ENCODE peak calls at places on chromosomes 5 and 9, in nine cellular contexts. One of them, this sample, is unnamed.

GRCh38 chr9:104988539-104988938 is 60.6 kb upstream of the ABCA1 start:
- DNase-seq in GM23248: no peak
- DNase-seq in SK-N-SH: no peak
- DNase-seq in HCT116: no peak
- DNase-seq in OCI-LY7: no peak
- DNase-seq in GM23338: no peak
- DNase-seq in neural progenitor cell: no peak
- DNase-seq in PC-3: no peak
- DNase-seq in MM.1S: no peak
- DNase-seq in this sample: no peak

GRCh38 chr9:124759327-124759726 is 11.8 kb downstream of the NR6A1 start:
- DNase-seq in GM23248: no peak
- DNase-seq in SK-N-SH: no peak
- DNase-seq in HCT116: no peak
- DNase-seq in OCI-LY7: no peak
- DNase-seq in GM23338: no peak
- DNase-seq in neural progenitor cell: no peak
- DNase-seq in PC-3: no peak
- DNase-seq in MM.1S: no peak
- DNase-seq in this sample: no peak

GRCh38 chr9:24657387-24657786 is 111.7 kb upstream of the IZUMO3 start:
- DNase-seq in GM23248: no peak
- DNase-seq in SK-N-SH: no peak
- DNase-seq in HCT116: no peak
- DNase-seq in OCI-LY7: no peak
- DNase-seq in GM23338: no peak
- DNase-seq in neural progenitor cell: no peak
- DNase-seq in PC-3: no peak
- DNase-seq in MM.1S: no peak
- DNase-seq in this sample: no peak

GRCh38 chr5:40221255-40221654 is 458.5 kb upstream of the PTGER4 start:
- DNase-seq in GM23248: no peak
- DNase-seq in SK-N-SH: no peak
- DNase-seq in HCT116: no peak
- DNase-seq in OCI-LY7: no peak
- DNase-seq in GM23338: no peak
- DNase-seq in neural progenitor cell: no peak
- DNase-seq in PC-3: no peak
- DNase-seq in MM.1S: peak; percentile 33
- DNase-seq in this sample: no peak

GRCh38 chr9:109158656-109159055 is 8.4 kb downstream of the FRRS1L start:
- DNase-seq in GM23248: peak; percentile 36
- DNase-seq in SK-N-SH: no peak
- DNase-seq in HCT116: no peak
- DNase-seq in OCI-LY7: no peak
- DNase-seq in GM23338: no peak
- DNase-seq in neural progenitor cell: no peak
- DNase-seq in PC-3: no peak
- DNase-seq in MM.1S: no peak
- DNase-seq in this sample: no peak

GRCh38 chr9:135251331-135251761 is 163.9 kb downstream of the OLFM1 start:
- DNase-seq in GM23248: no peak
- DNase-seq in SK-N-SH: no peak
- DNase-seq in HCT116: no peak
- DNase-seq in OCI-LY7: no peak
- DNase-seq in GM23338: no peak
- DNase-seq in neural progenitor cell: no peak
- DNase-seq in PC-3: no peak
- DNase-seq in MM.1S: no peak
- DNase-seq in this sample: no peak

GRCh38 chr5:179310439-179311090 is 34.7 kb downstream of the ADAMTS2 start:
- DNase-seq in GM23248: no peak
- DNase-seq in SK-N-SH: no peak
- DNase-seq in HCT116: no peak
- DNase-seq in OCI-LY7: no peak
- DNase-seq in GM23338: no peak
- DNase-seq in neural progenitor cell: no peak
- DNase-seq in PC-3: no peak
- DNase-seq in MM.1S: no peak
- DNase-seq in this sample: no peak

GRCh38 chr9:77472646-77473045 is 175.5 kb downstream of the GNA14 start:
- DNase-seq in GM23248: no peak
- DNase-seq in SK-N-SH: no peak
- DNase-seq in HCT116: no peak
- DNase-seq in OCI-LY7: no peak
- DNase-seq in GM23338: no peak
- DNase-seq in neural progenitor cell: no peak
- DNase-seq in PC-3: no peak
- DNase-seq in MM.1S: no peak
- DNase-seq in this sample: no peak

GRCh38 chr5:80140496-80140895 is 105.3 kb downstream of the THBS4 start:
- DNase-seq in GM23248: no peak
- DNase-seq in SK-N-SH: no peak
- DNase-seq in HCT116: no peak
- DNase-seq in OCI-LY7: no peak
- DNase-seq in GM23338: no peak
- DNase-seq in neural progenitor cell: no peak
- DNase-seq in PC-3: no peak
- DNase-seq in MM.1S: no peak
- DNase-seq in this sample: no peak

GRCh38 chr9:107431461-107431860 is 58.1 kb downstream of the KLF4 start:
- DNase-seq in GM23248: no peak
- DNase-seq in SK-N-SH: no peak
- DNase-seq in HCT116: no peak
- DNase-seq in OCI-LY7: no peak
- DNase-seq in GM23338: no peak
- DNase-seq in neural progenitor cell: no peak
- DNase-seq in PC-3: no peak
- DNase-seq in MM.1S: no peak
- DNase-seq in this sample: no peak

GRCh38 chr5:103744159-103744558 is 181.6 kb upstream of the NUDT12 start:
- DNase-seq in GM23248: peak; percentile 19
- DNase-seq in SK-N-SH: no peak
- DNase-seq in HCT116: no peak
- DNase-seq in OCI-LY7: no peak
- DNase-seq in GM23338: no peak
- DNase-seq in neural progenitor cell: no peak
- DNase-seq in PC-3: peak; percentile 96
- DNase-seq in MM.1S: no peak
- DNase-seq in this sample: no peak

GRCh38 chr9:137402752-137403151 is 20.2 kb downstream of the EXD3 start:
- DNase-seq in GM23248: no peak
- DNase-seq in SK-N-SH: no peak
- DNase-seq in HCT116: no peak
- DNase-seq in OCI-LY7: no peak
- DNase-seq in GM23338: no peak
- DNase-seq in neural progenitor cell: no peak
- DNase-seq in PC-3: no peak
- DNase-seq in MM.1S: no peak
- DNase-seq in this sample: no peak

GRCh38 chr5:32332361-32332760 is 19.6 kb upstream of the MTMR12 start:
- DNase-seq in GM23248: no peak
- DNase-seq in SK-N-SH: no peak
- DNase-seq in HCT116: no peak
- DNase-seq in OCI-LY7: no peak
- DNase-seq in GM23338: no peak
- DNase-seq in neural progenitor cell: no peak
- DNase-seq in PC-3: no peak
- DNase-seq in MM.1S: no peak
- DNase-seq in this sample: no peak

GRCh38 chr9:77020438-77021264 is 1.2 kb downstream of the FOXB2 start:
- DNase-seq in GM23248: peak; percentile 18
- DNase-seq in SK-N-SH: peak; percentile 57
- DNase-seq in HCT116: no peak
- DNase-seq in OCI-LY7: no peak
- DNase-seq in GM23338: peak; percentile 50
- DNase-seq in neural progenitor cell: peak; percentile 51
- DNase-seq in PC-3: no peak
- DNase-seq in MM.1S: no peak
- DNase-seq in this sample: no peak

GRCh38 chr9:123749580-123750202 is 180.2 kb downstream of the DENND1A start:
- DNase-seq in GM23248: no peak
- DNase-seq in SK-N-SH: no peak
- DNase-seq in HCT116: no peak
- DNase-seq in OCI-LY7: peak; percentile 57
- DNase-seq in GM23338: peak; percentile 42
- DNase-seq in neural progenitor cell: no peak
- DNase-seq in PC-3: no peak
- DNase-seq in MM.1S: peak; percentile 44
- DNase-seq in this sample: no peak

GRCh38 chr5:1116977-1117376 is 5.1 kb upstream of the SLC12A7 start:
- DNase-seq in GM23248: no peak
- DNase-seq in SK-N-SH: no peak
- DNase-seq in HCT116: no peak
- DNase-seq in OCI-LY7: no peak
- DNase-seq in GM23338: no peak
- DNase-seq in neural progenitor cell: no peak
- DNase-seq in PC-3: no peak
- DNase-seq in MM.1S: no peak
- DNase-seq in this sample: no peak

GRCh38 chr5:135308752-135309151 is 90.3 kb downstream of the MACROH2A1 start:
- DNase-seq in GM23248: peak; percentile 61
- DNase-seq in SK-N-SH: no peak
- DNase-seq in HCT116: no peak
- DNase-seq in OCI-LY7: no peak
- DNase-seq in GM23338: no peak
- DNase-seq in neural progenitor cell: no peak
- DNase-seq in PC-3: peak; percentile 73
- DNase-seq in MM.1S: no peak
- DNase-seq in this sample: peak; percentile 63

DNA sequence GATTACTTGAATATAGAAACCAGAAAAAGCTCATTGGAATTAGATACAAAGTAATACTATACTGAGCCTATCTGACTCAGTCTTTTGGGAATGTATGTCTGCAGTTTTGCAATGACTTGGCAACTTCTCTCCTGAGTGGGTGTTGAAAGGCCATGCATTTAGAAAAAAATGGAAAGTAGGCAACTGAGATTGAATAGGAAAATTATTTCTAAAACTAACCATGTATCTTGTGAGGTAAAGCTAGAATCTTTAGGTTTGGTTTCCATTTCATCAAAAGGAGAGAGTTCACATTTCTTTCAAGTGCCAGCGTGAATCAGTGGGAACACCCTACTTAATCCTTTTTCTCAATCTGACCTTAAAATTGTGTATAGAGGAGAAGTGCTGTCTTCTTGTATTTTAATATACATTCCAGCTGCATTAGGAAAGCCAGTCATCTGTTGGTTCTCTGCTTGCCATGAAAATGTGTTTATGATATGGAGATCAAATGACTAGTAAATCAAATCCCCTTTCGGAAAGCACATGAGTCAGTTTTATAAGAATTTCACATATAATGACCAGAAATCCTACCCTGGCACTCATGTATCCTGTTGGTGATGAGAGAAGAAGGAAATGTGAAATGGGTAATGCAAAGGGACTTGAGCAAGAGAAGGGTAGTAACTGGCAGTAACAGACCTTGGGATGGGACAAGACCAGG is 30.4 kb downstream of the NFX1 start:
- DNase-seq in GM23248: peak; percentile 94
- DNase-seq in SK-N-SH: no peak
- DNase-seq in HCT116: no peak
- DNase-seq in OCI-LY7: no peak
- DNase-seq in GM23338: no peak
- DNase-seq in neural progenitor cell: no peak
- DNase-seq in PC-3: peak; percentile 87
- DNase-seq in MM.1S: no peak
- DNase-seq in this sample: peak; percentile 48
- H2AFZ ChIP-seq in GM23248: no peak overlapping the region
- H2AFZ ChIP-seq in SK-N-SH: no peak overlapping the region
- H2AFZ ChIP-seq in HCT116: no peak overlapping the region
- H2AFZ ChIP-seq in OCI-LY7: no peak overlapping the region
- H2AFZ ChIP-seq in GM23338: no peak overlapping the region
- H2AFZ ChIP-seq in neural progenitor cell: no peak overlapping the region
- H2AFZ ChIP-seq in PC-3: no peak overlapping the region
- H2AFZ ChIP-seq in MM.1S: no peak overlapping the region
- H2AFZ ChIP-seq in this sample: no peak overlapping the region

GRCh38 chr5:176407456-176408244 is 8.7 kb downstream of the CLTB start:
- DNase-seq in GM23248: no peak
- DNase-seq in SK-N-SH: peak; percentile 5
- DNase-seq in HCT116: no peak
- DNase-seq in OCI-LY7: no peak
- DNase-seq in GM23338: no peak
- DNase-seq in neural progenitor cell: no peak
- DNase-seq in PC-3: no peak
- DNase-seq in MM.1S: no peak
- DNase-seq in this sample: no peak
- TF ChIP-seq EZH2phosphoT487 in GM23248: no peak
- TF ChIP-seq EZH2phosphoT487 in SK-N-SH: no peak
- TF ChIP-seq EZH2phosphoT487 in HCT116: no peak
- TF ChIP-seq EZH2phosphoT487 in OCI-LY7: no peak
- TF ChIP-seq EZH2phosphoT487 in GM23338: no peak
- TF ChIP-seq EZH2phosphoT487 in neural progenitor cell: no peak
- TF ChIP-seq EZH2phosphoT487 in PC-3: no peak
- TF ChIP-seq EZH2phosphoT487 in MM.1S: no peak
- TF ChIP-seq EZH2phosphoT487 in this sample: no peak

GRCh38 chr9:101387871-101388506 is 3.2 kb upstream of the BAAT start:
- DNase-seq in GM23248: peak; percentile 75
- DNase-seq in SK-N-SH: peak; percentile 17
- DNase-seq in HCT116: peak; percentile 58
- DNase-seq in OCI-LY7: peak; percentile 54
- DNase-seq in GM23338: peak; percentile 86
- DNase-seq in neural progenitor cell: peak; percentile 71
- DNase-seq in PC-3: peak; percentile 51
- DNase-seq in MM.1S: peak; percentile 50
- DNase-seq in this sample: peak; percentile 74

GRCh38 chr9:101380295-101380694 is 4.5 kb downstream of the BAAT start:
- DNase-seq in GM23248: no peak
- DNase-seq in SK-N-SH: no peak
- DNase-seq in HCT116: no peak
- DNase-seq in OCI-LY7: no peak
- DNase-seq in GM23338: no peak
- DNase-seq in neural progenitor cell: peak; percentile 26
- DNase-seq in PC-3: no peak
- DNase-seq in MM.1S: no peak
- DNase-seq in this sample: no peak

GRCh38 chr9:101381118-101381517 is 3.7 kb downstream of the BAAT start:
- DNase-seq in GM23248: no peak
- DNase-seq in SK-N-SH: no peak
- DNase-seq in HCT116: no peak
- DNase-seq in OCI-LY7: no peak
- DNase-seq in GM23338: no peak
- DNase-seq in neural progenitor cell: no peak
- DNase-seq in PC-3: no peak
- DNase-seq in MM.1S: no peak
- DNase-seq in this sample: no peak

GRCh38 chr9:101381833-101382342 is 2.9 kb downstream of the BAAT start:
- DNase-seq in GM23248: no peak
- DNase-seq in SK-N-SH: no peak
- DNase-seq in HCT116: no peak
- DNase-seq in OCI-LY7: no peak
- DNase-seq in GM23338: no peak
- DNase-seq in neural progenitor cell: no peak
- DNase-seq in PC-3: no peak
- DNase-seq in MM.1S: no peak
- DNase-seq in this sample: peak; percentile 14

GRCh38 chr9:101383361-101383760 is 1.4 kb downstream of the BAAT start:
- DNase-seq in GM23248: peak; percentile 23
- DNase-seq in SK-N-SH: no peak
- DNase-seq in HCT116: no peak
- DNase-seq in OCI-LY7: no peak
- DNase-seq in GM23338: no peak
- DNase-seq in neural progenitor cell: no peak
- DNase-seq in PC-3: no peak
- DNase-seq in MM.1S: no peak
- DNase-seq in this sample: no peak
- H3K4me1 ChIP-seq in GM23248: peaks cover 6% of the 10 kb centered on the region
- H3K4me1 ChIP-seq in SK-N-SH: no peaks in the 10 kb centered on the region
- H3K4me1 ChIP-seq in HCT116: no peaks in the 10 kb centered on the region
- H3K4me1 ChIP-seq in OCI-LY7: no peaks in the 10 kb centered on the region
- H3K4me1 ChIP-seq in GM23338: peaks cover 9% of the 10 kb centered on the region
- H3K4me1 ChIP-seq in neural progenitor cell: peaks cover 11% of the 10 kb centered on the region
- H3K4me1 ChIP-seq in PC-3: no peaks in the 10 kb centered on the region
- H3K4me1 ChIP-seq in MM.1S: peaks cover 6% of the 10 kb centered on the region
- H3K4me1 ChIP-seq in this sample: no peaks in the 10 kb centered on the region

GRCh38 chr5:88108490-88109279 is 160.0 kb downstream of the TMEM161B start:
- DNase-seq in GM23248: no peak
- DNase-seq in SK-N-SH: no peak
- DNase-seq in HCT116: no peak
- DNase-seq in OCI-LY7: no peak
- DNase-seq in GM23338: no peak
- DNase-seq in neural progenitor cell: no peak
- DNase-seq in PC-3: peak; percentile 45
- DNase-seq in MM.1S: no peak
- DNase-seq in this sample: no peak
- H2AFZ ChIP-seq in GM23248: no peak overlapping the region
- H2AFZ ChIP-seq in SK-N-SH: no peak overlapping the region
- H2AFZ ChIP-seq in HCT116: peak overlapping the region; percentile 4
- H2AFZ ChIP-seq in OCI-LY7: no peak overlapping the region
- H2AFZ ChIP-seq in GM23338: peak overlapping the region; percentile 73
- H2AFZ ChIP-seq in neural progenitor cell: no peak overlapping the region
- H2AFZ ChIP-seq in PC-3: peak overlapping the region; percentile 60
- H2AFZ ChIP-seq in MM.1S: no peak overlapping the region
- H2AFZ ChIP-seq in this sample: no peak overlapping the region

This sample was measured in hepatocyte.